ENCODE peak calls at places on chromosomes 12 and 14, in nine cellular contexts. F is neural progenitor cell, N is kidney epithelial cell, G is fibroblast of lung, J is heart left ventricle, U is breast epithelium, O is GM12878, D is esophagus muscularis mucosa, L is Peyer's patch. H is an unnamed sample.

GRCh38 chr12:57568838-57569237 is 19.0 kb downstream of the KIF5A start:
- DNase-seq in N (no peak), D (no peak), U (no peak), G (no peak), L (no peak), J (no peak), F (no peak), O (no peak), H (no peak)

GRCh38 chr12:26571539-26571938 is 261.5 kb downstream of the ITPR2 start:
- DNase-seq in N (no peak), L (no peak), U (no peak), F (no peak), G (no peak), O (no peak), D (peak; percentile 50), J (no peak), H (no peak)

GRCh38 chr12:72995616-72996015 is 723.4 kb downstream of the TRHDE start:
- DNase-seq in U (no peak), L (no peak), G (no peak), D (no peak), O (no peak), J (no peak), F (no peak), N (no peak), H (no peak)

GRCh38 chr14:96584907-96585671 is 82.9 kb downstream of the PAPOLA start:
- DNase-seq in O (no peak), J (no peak), F (no peak), G (no peak), L (no peak), N (no peak), U (no peak), D (peak; percentile 17), H (no peak)

GRCh38 chr12:57416039-57416996 is 14.5 kb downstream of the R3HDM2 start:
- DNase-seq in F (no peak), G (peak; percentile 36), J (no peak), N (no peak), O (no peak), D (no peak), U (no peak), L (no peak), H (no peak)

GRCh38 chr12:102948941-102949352 is 8.5 kb upstream of the ASCL1 start:
- DNase-seq in O (no peak), J (no peak), G (peak; percentile 6), D (peak; percentile 92), L (peak; percentile 72), N (no peak), U (no peak), F (peak; percentile 77), H (no peak)

GRCh38 chr14:26917086-26917485 is 319.3 kb upstream of the NOVA1 start:
- DNase-seq in J (no peak), O (no peak), L (no peak), U (no peak), N (peak; percentile 9), D (no peak), F (peak; percentile 50), G (peak; percentile 28), H (no peak)

GRCh38 chr14:102096569-102097188 is 9.8 kb upstream of the HSP90AA1 start:
- DNase-seq in U (peak; percentile 83), L (peak; percentile 94), J (peak; percentile 83), G (peak; percentile 66), N (no peak), D (no peak), F (peak; percentile 88), O (no peak), H (no peak)

GRCh38 chr14:95394981-95395737 is 75.5 kb upstream of the CLMN start:
- DNase-seq in G (no peak), O (no peak), J (peak; percentile 28), U (no peak), N (no peak), F (no peak), D (no peak), L (no peak), H (no peak)

GRCh38 chr14:98840076-98840475 is 431.9 kb downstream of the BCL11B start:
- DNase-seq in U (no peak), J (no peak), L (no peak), D (no peak), F (no peak), O (no peak), G (no peak), N (no peak), H (no peak)

GRCh38 chr12:107263980-107264379 is 170.6 kb upstream of the CRY1 start:
- DNase-seq in F (no peak), U (no peak), J (no peak), G (no peak), O (no peak), D (no peak), N (no peak), L (no peak), H (no peak)

GRCh38 chr12:2856901-2857495 is at the start of gene TEX52:
- DNase-seq in O (no peak), L (no peak), U (no peak), N (no peak), F (peak; percentile 84), D (no peak), G (no peak), J (no peak), H (no peak)

GRCh38 chr14:100129161-100129589 is 30.3 kb downstream of the DEGS2 start:
- DNase-seq in D (no peak), U (no peak), G (peak; percentile 23), F (no peak), O (no peak), N (no peak), L (no peak), J (no peak), H (no peak)

GRCh38 chr12:55172686-55173085 is 46.5 kb downstream of the OR9K2 start:
- DNase-seq in N (no peak), G (no peak), J (no peak), L (no peak), D (no peak), O (no peak), F (no peak), U (no peak), H (no peak)

GRCh38 chr14:37598973-37599526 is 3.6 kb downstream of the TTC6 start:
- DNase-seq in G (no peak), O (no peak), U (no peak), J (no peak), D (no peak), L (no peak), F (peak; percentile 42), N (no peak), H (no peak)

GRCh38 chr14:37598085-37598972 is 2.9 kb downstream of the TTC6 start:
- DNase-seq in N (no peak), L (no peak), J (no peak), F (peak; percentile 47), O (no peak), G (no peak), U (no peak), D (no peak), H (no peak)

GRCh38 chr14:37600880-37601741 is 5.7 kb downstream of the TTC6 start:
- DNase-seq in G (no peak), U (no peak), O (no peak), J (no peak), F (no peak), L (no peak), D (no peak), N (no peak), H (no peak)

GRCh38 chr14:37601849-37602248 is 6.4 kb downstream of the TTC6 start:
- DNase-seq in J (no peak), L (no peak), U (no peak), G (no peak), F (no peak), D (no peak), O (no peak), N (no peak), H (no peak)

GRCh38 chr14:37599527-37600368 is 4.3 kb downstream of the TTC6 start:
- DNase-seq in O (no peak), D (no peak), F (peak; percentile 74), J (no peak), L (no peak), G (no peak), N (no peak), U (no peak), H (no peak)
- H3K27me3 ChIP-seq in O (no peaks in the 10 kb centered on the region), D (peaks cover 28% of the 10 kb centered on the region), F (peaks cover 100% of the 10 kb centered on the region), J (peaks cover 97% of the 10 kb centered on the region), L (peaks cover 35% of the 10 kb centered on the region), G (peaks cover 88% of the 10 kb centered on the region), N (peaks cover 87% of the 10 kb centered on the region), U (peaks cover 11% of the 10 kb centered on the region), H (peaks cover 76% of the 10 kb centered on the region)

GRCh38 chr12:96420255-96420930 is 20.2 kb upstream of the CDK17 start:
- DNase-seq in O (no peak), F (no peak), L (no peak), U (no peak), N (no peak), G (no peak), D (no peak), J (no peak), H (no peak)

GRCh38 chr12:96424601-96425000 is 24.4 kb upstream of the CDK17 start:
- DNase-seq in G (peak; percentile 46), F (no peak), O (no peak), U (no peak), L (no peak), J (no peak), N (no peak), D (no peak), H (no peak)

GRCh38 chr12:96421014-96421413 is 20.8 kb upstream of the CDK17 start:
- DNase-seq in N (no peak), J (no peak), G (no peak), D (no peak), L (no peak), O (no peak), F (no peak), U (no peak), H (no peak)

GRCh38 chr12:96419576-96420254 is 19.5 kb upstream of the CDK17 start:
- DNase-seq in L (no peak), F (no peak), J (no peak), D (no peak), N (no peak), G (no peak), O (peak; percentile 35), U (no peak), H (no peak)

GRCh38 chr12:96422192-96422591 is 22.0 kb upstream of the CDK17 start:
- DNase-seq in F (no peak), G (peak; percentile 50), D (no peak), N (no peak), J (no peak), U (no peak), L (no peak), O (no peak), H (no peak)
- TF ChIP-seq CTCF in F (no peak), G (no peak), D (no peak), N (no peak), J (no peak), U (no peak), L (no peak), O (no peak), H (no peak)

GRCh38 chr12:125185311-125185739 is 120.1 kb downstream of the AACS start:
- DNase-seq in J (no peak), N (no peak), U (no peak), F (peak; percentile 83), L (no peak), O (no peak), G (no peak), D (no peak), H (no peak)
- H3K4me3 ChIP-seq in J (no peak overlapping the region), N (no peak overlapping the region), U (peak overlapping the region; percentile 36), F (peak overlapping the region; percentile 94), L (no peak overlapping the region), O (no peak overlapping the region), G (no peak overlapping the region), D (peak overlapping the region; percentile 47), H (no peak overlapping the region)

DNA sequence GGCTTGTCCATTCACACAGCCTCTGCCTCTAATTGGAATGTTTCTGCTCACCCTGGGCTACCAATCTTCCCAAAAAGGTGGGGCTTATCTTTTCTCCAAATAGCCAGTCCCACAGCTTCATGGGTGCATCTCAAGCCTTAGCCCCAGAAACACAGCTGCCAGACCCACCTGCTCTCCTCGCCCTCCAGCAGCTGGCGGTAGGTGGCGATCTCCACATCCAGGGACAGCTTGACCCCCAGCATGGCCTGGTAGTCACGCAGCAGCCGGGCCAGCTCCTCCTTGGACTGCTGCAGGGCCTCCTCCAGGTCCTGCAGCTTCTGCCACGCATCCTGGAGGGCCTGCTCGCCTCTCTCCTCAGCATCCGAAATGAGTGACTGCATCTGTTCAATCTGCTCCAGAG is 11.1 kb downstream of the KRT77 start:
- DNase-seq in G (no peak), N (no peak), D (no peak), F (peak; percentile 64), J (no peak), U (no peak), O (no peak), L (no peak), H (no peak)
- H3K27me3 ChIP-seq in G (peaks cover 26% of the 10 kb centered on the region), N (peaks cover 50% of the 10 kb centered on the region), D (no peaks in the 10 kb centered on the region), F (peaks cover 60% of the 10 kb centered on the region), J (peaks cover 31% of the 10 kb centered on the region), U (no peaks in the 10 kb centered on the region), O (peaks cover 9% of the 10 kb centered on the region), L (no peaks in the 10 kb centered on the region), H (peaks cover 25% of the 10 kb centered on the region)

H was measured in BJ.